ENCODE peak calls at places on chromosomes 4 and X, in six cellular contexts. F, J, D, C, N and K are unnamed samples.
A peak's percentile ranks its signal among the peaks of the same experiment; 100 is the strongest.

GRCh38 chr4:109611045-109611616 is 51.1 kb downstream of the MCUB start:
- DNase-seq in F (no peak), J (peak; percentile 39), D (no peak), C (no peak), N (peak; percentile 9), K (no peak)

GRCh38 chrX:120672389-120672788 is 42.5 kb upstream of the C1GALT1C1 start:
- DNase-seq in F (peak; percentile 68), J (no peak), D (no peak), C (no peak), N (peak; percentile 8), K (no peak)

GRCh38 chr4:57020467-57021101 is 41.9 kb downstream of the POLR2B start:
- DNase-seq in F (no peak), J (no peak), D (no peak), C (no peak), N (no peak), K (no peak)

GRCh38 chrX:264634-265455 is 16.3 kb upstream of the PLCXD1 start:
- DNase-seq in F (no peak), J (peak; percentile 25), D (no peak), C (peak; percentile 25), N (peak; percentile 49), K (no peak)

GRCh38 chr4:157779084-157779483 is 393.7 kb downstream of the GASK1B start:
- DNase-seq in F (no peak), J (no peak), D (no peak), C (no peak), N (no peak), K (no peak)

GRCh38 chr4:80153800-80154546 is 43.3 kb upstream of the PRDM8 start:
- DNase-seq in F (no peak), J (no peak), D (no peak), C (no peak), N (no peak), K (no peak)

GRCh38 chr4:25580633-25581467 is 74.8 kb upstream of the SLC34A2 start:
- DNase-seq in F (no peak), J (no peak), D (no peak), C (peak; percentile 76), N (no peak), K (no peak)

GRCh38 chr4:166228112-166228511 is 355.1 kb downstream of the TLL1 start:
- DNase-seq in F (no peak), J (no peak), D (no peak), C (peak; percentile 64), N (no peak), K (no peak)

GRCh38 chr4:48831532-48832015 is 686 bp downstream of the OCIAD1 start:
- DNase-seq in F (no peak), J (no peak), D (no peak), C (no peak), N (no peak), K (no peak)

GRCh38 chr4:144695721-144696120 is 49.8 kb downstream of the HHIP start:
- DNase-seq in F (no peak), J (no peak), D (no peak), C (no peak), N (no peak), K (no peak)

GRCh38 chr4:159360549-159360948 is 257.7 kb downstream of the RAPGEF2 start:
- DNase-seq in F (no peak), J (no peak), D (no peak), C (no peak), N (no peak), K (no peak)

GRCh38 chr4:41428205-41428940 is 109.6 kb upstream of the LIMCH1 start:
- DNase-seq in F (no peak), J (no peak), D (no peak), C (no peak), N (no peak), K (no peak)

GRCh38 chr4:121669163-121669550 is 27.6 kb downstream of the ANXA5 start:
- DNase-seq in F (no peak), J (no peak), D (no peak), C (no peak), N (no peak), K (no peak)

GRCh38 chr4:26862381-26862915 is 1.8 kb downstream of the STIM2 start:
- DNase-seq in F (no peak), J (no peak), D (no peak), C (no peak), N (no peak), K (no peak)

GRCh38 chrX:78650906-78651437 is 8.2 kb downstream of the RTL3 start:
- DNase-seq in F (no peak), J (no peak), D (no peak), C (no peak), N (no peak), K (no peak)

GRCh38 chrX:23317799-23318724 is 16.6 kb upstream of the PTCHD1 start:
- DNase-seq in F (no peak), J (peak; percentile 22), D (peak; percentile 0), C (no peak), N (peak; percentile 14), K (no peak)

GRCh38 chrX:122739770-122740169 is 444.3 kb upstream of the GRIA3 start:
- DNase-seq in F (no peak), J (no peak), D (no peak), C (no peak), N (peak; percentile 8), K (no peak)

GRCh38 chr4:184344435-184344834 is 126.8 kb upstream of the ENPP6 start:
- DNase-seq in F (no peak), J (no peak), D (no peak), C (no peak), N (no peak), K (no peak)

GRCh38 chr4:47801481-47802002 is 36.3 kb downstream of the CORIN start:
- DNase-seq in F (no peak), J (no peak), D (no peak), C (peak; percentile 33), N (no peak), K (no peak)

GRCh38 chr4:188818300-188818699 is 679.1 kb downstream of the TRIML1 start:
- DNase-seq in F (no peak), J (no peak), D (no peak), C (no peak), N (no peak), K (no peak)

GRCh38 chr4:189912170-189912569 is 28.5 kb upstream of the FRG1 start:
- DNase-seq in F (no peak), J (no peak), D (no peak), C (no peak), N (no peak), K (no peak)

GRCh38 chrX:40279762-40280161 is 182.0 kb upstream of the BCOR start:
- DNase-seq in F (no peak), J (no peak), D (no peak), C (no peak), N (no peak), K (no peak)

GRCh38 chrX:8783100-8784098 is 17.8 kb downstream of the FAM9A start:
- DNase-seq in F (no peak), J (peak; percentile 38), D (peak; percentile 12), C (peak; percentile 79), N (no peak), K (no peak)

GRCh38 chrX:116378961-116379360 is 57.4 kb upstream of the SLC6A14 start:
- DNase-seq in F (no peak), J (no peak), D (no peak), C (no peak), N (no peak), K (no peak)

GRCh38 chrX:116379854-116380253 is 56.6 kb upstream of the SLC6A14 start:
- DNase-seq in F (no peak), J (no peak), D (no peak), C (no peak), N (no peak), K (no peak)

DNA sequence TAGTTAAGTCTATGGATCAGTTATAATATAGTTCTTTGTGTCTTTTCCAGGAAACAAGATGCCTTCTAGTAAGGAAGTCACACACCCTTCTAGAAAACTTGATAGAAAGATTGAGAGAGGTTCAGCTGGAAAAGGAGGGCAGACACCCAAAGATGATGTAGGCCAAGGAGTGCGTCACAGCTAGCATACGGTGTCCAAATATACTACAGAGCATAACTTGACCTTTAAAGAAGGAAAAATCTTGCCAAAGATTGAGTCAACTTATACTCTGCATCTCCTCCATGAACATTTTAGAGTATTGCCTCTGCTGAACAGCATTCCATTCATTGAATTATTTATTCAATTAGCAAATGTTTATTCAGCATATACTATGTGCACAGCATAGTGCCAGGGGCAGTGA is 52.0 kb upstream of the SLC6A14 start:
- DNase-seq in F (no peak), J (no peak), D (no peak), C (no peak), N (no peak), K (no peak)
- H3K27ac ChIP-seq in F (no peak overlapping the region), J (no peak overlapping the region), D (no peak overlapping the region), C (no peak overlapping the region), N (no peak overlapping the region), K (no peak overlapping the region)

DNA sequence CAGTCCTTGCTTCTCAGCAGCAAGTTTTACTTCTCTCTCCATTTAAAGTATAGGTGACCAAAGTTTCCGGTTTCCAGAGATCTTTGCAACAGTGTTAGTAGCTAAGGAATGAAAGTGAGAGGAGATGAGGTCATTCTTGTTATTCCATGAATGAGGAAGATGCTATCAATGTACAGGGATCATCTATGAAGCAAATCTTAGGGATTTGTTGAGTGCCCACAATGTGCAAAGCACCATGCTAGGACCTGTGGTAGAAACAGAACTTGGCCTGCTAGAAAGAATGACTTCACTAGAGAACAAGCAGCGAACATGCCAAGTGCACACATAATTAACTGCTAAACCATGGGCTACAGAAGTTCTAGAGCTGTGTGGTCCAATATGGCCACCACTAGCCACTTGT is 112.5 kb downstream of the MID1 start:
- DNase-seq in F (no peak), J (no peak), D (no peak), C (no peak), N (no peak), K (no peak)
- H3K27ac ChIP-seq in F (no peak overlapping the region), J (no peak overlapping the region), D (no peak overlapping the region), C (no peak overlapping the region), N (no peak overlapping the region), K (no peak overlapping the region)

GRCh38 chrX:47179928-47180255 is 13.7 kb upstream of the UBA1 start:
- DNase-seq in F (peak; percentile 27), J (no peak), D (no peak), C (peak; percentile 63), N (no peak), K (no peak)

GRCh38 chrX:47180346-47180745 is 13.3 kb upstream of the UBA1 start:
- DNase-seq in F (no peak), J (no peak), D (no peak), C (peak; percentile 59), N (no peak), K (no peak)

GRCh38 chrX:47178337-47178736 is 15.3 kb upstream of the UBA1 start:
- DNase-seq in F (peak; percentile 19), J (no peak), D (no peak), C (peak; percentile 47), N (no peak), K (no peak)

GRCh38 chrX:47181301-47181700 is 12.3 kb upstream of the UBA1 start:
- DNase-seq in F (no peak), J (no peak), D (no peak), C (peak; percentile 51), N (no peak), K (no peak)

GRCh38 chrX:47179221-47179927 is 14.3 kb upstream of the UBA1 start:
- DNase-seq in F (no peak), J (no peak), D (no peak), C (peak; percentile 65), N (no peak), K (peak; percentile 53)
- H3K27ac ChIP-seq in F (no peak overlapping the region), J (no peak overlapping the region), D (no peak overlapping the region), C (no peak overlapping the region), N (no peak overlapping the region), K (no peak overlapping the region)

DNA sequence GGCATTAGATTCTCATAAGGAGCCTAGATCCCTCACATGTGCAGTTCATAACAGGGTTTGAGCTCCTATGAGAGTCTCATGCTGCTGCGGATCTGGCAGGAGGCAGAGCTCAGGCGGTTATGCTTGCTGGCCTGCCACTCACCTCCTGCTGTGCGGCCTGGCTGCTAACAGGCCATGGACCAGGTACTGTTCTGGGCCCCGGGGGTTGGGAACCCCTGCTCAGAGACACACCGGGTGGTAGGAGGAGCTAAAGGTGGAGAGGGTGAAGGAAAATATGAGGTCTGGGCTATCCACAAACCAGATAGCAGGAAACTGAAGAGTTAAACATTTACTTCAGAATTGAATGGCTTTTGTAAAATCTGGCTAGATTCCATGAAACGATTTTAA is 5.9 kb upstream of the F11 start:
- DNase-seq in F (no peak), J (no peak), D (no peak), C (no peak), N (peak; percentile 31), K (no peak)
- H3K27ac ChIP-seq in F (no peak overlapping the region), J (no peak overlapping the region), D (no peak overlapping the region), C (no peak overlapping the region), N (peak overlapping the region; percentile 69), K (no peak overlapping the region)